ENCODE peak calls at places on chromosomes 7 and 10, in four cellular contexts. M is stimulated activated CD8-positive, alpha-beta memory T cell treated with anti-CD3 and anti-CD28 coated beads, Interleukin-4, amount 100 ng/mL, for 4 hours; V is glomerular endothelial cell; N is CMK. T is an unnamed sample.

GRCh38 chr7:142356166-142356565 is 98.3 kb upstream of the PRSS58 start:
- DNase-seq in V (no peak), M (no peak), N (no peak), T (no peak)

GRCh38 chr7:26291699-26292538 is at the start of gene SNX10:
- DNase-seq in V (no peak), N (peak), M (peak), T (peak)

GRCh38 chr7:149620961-149621360 is 123.4 kb upstream of the ZNF746 start:
- DNase-seq in N (no peak), V (no peak), M (no peak), T (no peak)

GRCh38 chr7:81299272-81299671 is 380.4 kb upstream of the SEMA3C start:
- DNase-seq in M (no peak), V (peak), N (no peak), T (no peak)

GRCh38 chr7:44043902-44044301 is 600 bp upstream of the DBNL start:
- DNase-seq in M (no peak), V (no peak), N (no peak), T (no peak)

GRCh38 chr10:21925851-21926250 is 77.7 kb downstream of the DNAJC1 start:
- DNase-seq in V (no peak), N (no peak), M (no peak), T (no peak)

GRCh38 chr10:115918812-115919211 is 354.2 kb downstream of the GFRA1 start:
- DNase-seq in N (no peak), V (no peak), M (no peak), T (no peak)

GRCh38 chr10:96413151-96413787 is 54.5 kb upstream of the OPALIN start:
- DNase-seq in M (no peak), N (no peak), V (no peak), T (no peak)

GRCh38 chr10:89119651-89120050 is 87.5 kb downstream of the CH25H start:
- DNase-seq in V (no peak), M (no peak), N (no peak), T (no peak)

GRCh38 chr10:102545997-102546396 is 42.2 kb downstream of the SUFU start:
- DNase-seq in N (no peak), V (no peak), M (no peak), T (no peak)

GRCh38 chr10:121216721-121217181 is 365.6 kb downstream of the WDR11 start:
- DNase-seq in N (no peak), M (no peak), V (no peak), T (no peak)

GRCh38 chr10:94076325-94076841 is 82.7 kb downstream of the PLCE1 start:
- DNase-seq in M (no peak), N (no peak), V (no peak), T (no peak)

GRCh38 chr10:44300666-44301649 is 83.9 kb downstream of the CXCL12 start:
- DNase-seq in M (no peak), N (no peak), V (no peak), T (no peak)

GRCh38 chr7:55415173-55415778 is 50.1 kb downstream of the LANCL2 start:
- DNase-seq in M (peak), N (peak), V (peak), T (peak)

GRCh38 chr10:30758341-30758740 is 128.8 kb upstream of the LYZL2 start:
- DNase-seq in M (no peak), N (no peak), V (no peak), T (no peak)

T was measured in NCI-H2227 treated with DMSO at 0.1 percent for 48 hours.